ENCODE peak calls at places on chromosomes 6 and 20, in ten cellular contexts. V is mucosa of gallbladder; Z is stimulated activated naive CD8-positive, alpha-beta T cell treated with anti-CD3 and anti-CD28 coated beads, Interleukin-15, Interleukin-2, amounts not matched to agents 100 U/mL and 50 U/mL, for 24 hours; F is AG04450; R is HFFc6; D is D341Med; J is AG08395; A is A549; L is activated naive CD8-positive, alpha-beta T cell treated with anti-CD3 and anti-CD28 coated beads for 36 hours; H is MV-4-11. S is an unnamed sample.
A peak's percentile ranks its signal among the peaks of the same experiment; 100 is the strongest.

GRCh38 chr6:154509421-154510143 is 903 bp downstream of the CNKSR3 start:
- DNase-seq in V (peak; percentile 15), Z (peak; percentile 12), F (no peak), R (no peak), D (peak; percentile 64), J (peak; percentile 47), A (no peak), L (peak; percentile 15), H (no peak), S (peak; percentile 55)

GRCh38 chr20:18831830-18832229 is 18.2 kb downstream of the SCP2D1 start:
- DNase-seq in V (no peak), Z (no peak), F (peak; percentile 4), R (no peak), D (no peak), J (peak; percentile 31), A (no peak), L (no peak), H (peak; percentile 81), S (no peak)

GRCh38 chr6:47275640-47276039 is 34.1 kb downstream of the TNFRSF21 start:
- DNase-seq in V (no peak), Z (no peak), F (no peak), R (no peak), D (no peak), J (no peak), A (no peak), L (no peak), H (no peak), S (no peak)

GRCh38 chr6:112663705-112664104 is 316.6 kb downstream of the RFPL4B start:
- DNase-seq in V (no peak), Z (no peak), F (no peak), R (no peak), D (no peak), J (no peak), A (no peak), L (no peak), H (no peak), S (no peak)

GRCh38 chr20:60446273-60447111 is 488.3 kb downstream of the CDH26 start:
- DNase-seq in V (no peak), Z (no peak), F (no peak), R (no peak), D (no peak), J (no peak), A (no peak), L (no peak), H (peak; percentile 74), S (no peak)

GRCh38 chr6:8229913-8230312 is 127.6 kb upstream of the EEF1E1 start:
- DNase-seq in V (no peak), Z (no peak), F (no peak), R (no peak), D (no peak), J (no peak), A (no peak), L (no peak), H (no peak), S (no peak)

GRCh38 chr20:63957004-63957689 is 931 bp upstream of the UCKL1 start:
- DNase-seq in V (peak; percentile 60), Z (peak; percentile 75), F (no peak), R (peak; percentile 37), D (peak; percentile 83), J (peak; percentile 67), A (peak; percentile 82), L (peak; percentile 84), H (peak; percentile 34), S (no peak)

GRCh38 chr6:138107752-138108592 is 753 bp upstream of the PERP start:
- DNase-seq in V (peak; percentile 71), Z (no peak), F (no peak), R (no peak), D (peak; percentile 39), J (no peak), A (peak; percentile 24), L (peak; percentile 9), H (no peak), S (peak; percentile 13)

GRCh38 chr6:16653226-16653625 is 108.0 kb downstream of the ATXN1 start:
- DNase-seq in V (no peak), Z (no peak), F (no peak), R (no peak), D (no peak), J (no peak), A (no peak), L (no peak), H (no peak), S (no peak)

GRCh38 chr6:25006565-25007001 is 70.8 kb upstream of the RIPOR2 start:
- DNase-seq in V (peak; percentile 62), Z (peak; percentile 37), F (no peak), R (peak; percentile 6), D (no peak), J (peak; percentile 39), A (no peak), L (peak; percentile 58), H (peak; percentile 98), S (no peak)

GRCh38 chr6:95448208-95448607 is 129.1 kb upstream of the MANEA start:
- DNase-seq in V (no peak), Z (no peak), F (no peak), R (no peak), D (no peak), J (no peak), A (no peak), L (no peak), H (no peak), S (no peak)

GRCh38 chr6:5865492-5866031 is 141.2 kb downstream of the NRN1 start:
- DNase-seq in V (no peak), Z (no peak), F (no peak), R (no peak), D (no peak), J (no peak), A (no peak), L (no peak), H (peak; percentile 34), S (no peak)

GRCh38 chr6:78243519-78243918 is 590.7 kb downstream of the MEI4 start:
- DNase-seq in V (no peak), Z (no peak), F (no peak), R (no peak), D (no peak), J (no peak), A (no peak), L (no peak), H (no peak), S (no peak)

GRCh38 chr20:14604143-14604542 is 266.7 kb upstream of the FLRT3 start:
- DNase-seq in V (no peak), Z (no peak), F (no peak), R (no peak), D (no peak), J (no peak), A (no peak), L (no peak), H (no peak), S (no peak)

GRCh38 chr6:130879826-130880225 is 52.6 kb downstream of the SMLR1 start:
- DNase-seq in V (no peak), Z (no peak), F (no peak), R (no peak), D (no peak), J (no peak), A (no peak), L (no peak), H (no peak), S (no peak)

GRCh38 chr20:49288784-49289696 is 11.2 kb upstream of the ZNFX1 start:
- DNase-seq in V (peak; percentile 60), Z (no peak), F (no peak), R (no peak), D (no peak), J (no peak), A (no peak), L (no peak), H (no peak), S (no peak)

GRCh38 chr20:58647814-58648501 is 3.1 kb upstream of the STX16 start:
- DNase-seq in V (no peak), Z (no peak), F (peak; percentile 42), R (peak; percentile 70), D (no peak), J (peak; percentile 53), A (no peak), L (no peak), H (no peak), S (no peak)

GRCh38 chr6:73580247-73581149 is 59.7 kb upstream of the EEF1A1 start:
- DNase-seq in V (peak; percentile 85), Z (peak; percentile 81), F (peak; percentile 94), R (peak; percentile 97), D (no peak), J (peak; percentile 90), A (peak; percentile 96), L (peak; percentile 82), H (peak; percentile 93), S (no peak)

GRCh38 chr6:133991096-133991593 is 38.1 kb downstream of the TBPL1 start:
- DNase-seq in V (no peak), Z (no peak), F (peak; percentile 61), R (peak; percentile 72), D (no peak), J (peak; percentile 64), A (peak; percentile 20), L (no peak), H (no peak), S (no peak)

GRCh38 chr20:20690676-20691476 is 21.6 kb downstream of the RALGAPA2 start:
- DNase-seq in V (no peak), Z (no peak), F (no peak), R (no peak), D (no peak), J (no peak), A (no peak), L (no peak), H (peak; percentile 90), S (no peak)

GRCh38 chr6:56849876-56850275 is 105.0 kb upstream of the BEND6 start:
- DNase-seq in V (no peak), Z (no peak), F (no peak), R (peak; percentile 82), D (no peak), J (peak; percentile 37), A (no peak), L (no peak), H (no peak), S (no peak)

GRCh38 chr6:17962436-17963031 is 24.9 kb downstream of the KIF13A start:
- DNase-seq in V (peak; percentile 73), Z (no peak), F (peak; percentile 91), R (peak; percentile 97), D (peak; percentile 30), J (peak; percentile 98), A (peak; percentile 16), L (no peak), H (no peak), S (peak; percentile 90)

GRCh38 chr6:12776291-12776690 is 59.7 kb downstream of the PHACTR1 start:
- DNase-seq in V (no peak), Z (no peak), F (no peak), R (no peak), D (no peak), J (no peak), A (no peak), L (no peak), H (no peak), S (no peak)

GRCh38 chr20:31981784-31982183 is 13.8 kb downstream of the XKR7 start:
- DNase-seq in V (no peak), Z (no peak), F (no peak), R (no peak), D (no peak), J (no peak), A (no peak), L (no peak), H (no peak), S (no peak)

GRCh38 chr6:159720708-159721107 is 6.6 kb upstream of the WTAP start:
- DNase-seq in V (peak; percentile 36), Z (no peak), F (no peak), R (no peak), D (no peak), J (no peak), A (peak; percentile 53), L (peak; percentile 13), H (no peak), S (peak; percentile 60)

GRCh38 chr6:149037026-149037734 is 280.3 kb upstream of the TAB2 start:
- DNase-seq in V (no peak), Z (no peak), F (peak; percentile 81), R (peak; percentile 15), D (no peak), J (peak; percentile 56), A (no peak), L (no peak), H (no peak), S (peak; percentile 80)